ENCODE peak calls at places on chromosomes 12 and 14, in five cellular contexts. W is stimulated activated CD4-positive, alpha-beta T cell treated with anti-CD3 and anti-CD28 coated beads, Interleukin-12 subunit alpha, Interleukin-12 subunit beta, amount 100 ng/mL, for 4 hours; O is T-helper 1 cell; L is MM.1S; Q is cardiac fibroblast. X is an unnamed sample.

GRCh38 chr14:95196268-95196667 is 38.9 kb upstream of the DICER1 start:
- DNase-seq in W (no peak), O (no peak), L (no peak), Q (no peak), X (no peak)

GRCh38 chr12:131735153-131735456 is 24.2 kb downstream of the SFSWAP start:
- DNase-seq in W (no peak), O (no peak), L (no peak), Q (no peak), X (no peak)

GRCh38 chr14:58082011-58082410 is 70.0 kb downstream of the ARMH4 start:
- DNase-seq in W (no peak), O (no peak), L (no peak), Q (peak; percentile 51), X (no peak)

GRCh38 chr12:16187684-16188083 is 89.8 kb downstream of the SLC15A5 start:
- DNase-seq in W (no peak), O (no peak), L (no peak), Q (no peak), X (no peak)

GRCh38 chr14:52013984-52014600 is 24.7 kb downstream of the RTRAF start:
- DNase-seq in W (peak; percentile 11), O (no peak), L (no peak), Q (no peak), X (no peak)

GRCh38 chr12:103546959-103547358 is 40.1 kb upstream of the STAB2 start:
- DNase-seq in W (no peak), O (no peak), L (no peak), Q (no peak), X (no peak)

GRCh38 chr12:12585115-12585862 is 22.6 kb upstream of the DUSP16 start:
- DNase-seq in W (no peak), O (no peak), L (no peak), Q (peak; percentile 35), X (no peak)

GRCh38 chr14:97723834-97724770 is 926.9 kb downstream of the VRK1 start:
- DNase-seq in W (no peak), O (no peak), L (no peak), Q (no peak), X (no peak)

GRCh38 chr12:46492471-46493351 is 120.1 kb upstream of the SLC38A2 start:
- DNase-seq in W (no peak), O (no peak), L (no peak), Q (peak; percentile 98), X (no peak)

GRCh38 chr12:117863004-117863709 is 105.6 kb downstream of the KSR2 start:
- DNase-seq in W (no peak), O (no peak), L (no peak), Q (peak; percentile 15), X (no peak)